ENCODE peak calls at places on chromosomes 2 and 18, in eight cellular contexts. W is upper lobe of right lung, Z is Peyer's patch, Q is GM06990, B is nephron progenitor cell, O is fibroblast of pulmonary artery, X is psoas muscle, C is AG10803. G is an unnamed sample.

GRCh38 chr18:65753520-65753919 is 2.7 kb downstream of the CDH7 start:
- DNase-seq in W (no peak), Z (no peak), Q (no peak), B (peak), O (peak), X (no peak), C (no peak), G (no peak)

GRCh38 chr2:105005601-105006000 is 32.3 kb upstream of the MRPS9 start:
- DNase-seq in W (no peak), Z (no peak), Q (no peak), B (no peak), O (no peak), X (no peak), C (no peak), G (no peak)

GRCh38 chr2:108447947-108448677 is 894 bp upstream of the GCC2 start:
- DNase-seq in W (no peak), Z (no peak), Q (no peak), B (no peak), O (no peak), X (no peak), C (no peak), G (no peak)

GRCh38 chr2:88950010-88950409 is 258.5 kb downstream of the RPIA start:
- DNase-seq in W (no peak), Z (no peak), Q (no peak), B (no peak), O (peak), X (no peak), C (no peak), G (peak)

GRCh38 chr2:197013098-197013497 is 86.6 kb upstream of the PGAP1 start:
- DNase-seq in W (no peak), Z (no peak), Q (no peak), B (no peak), O (no peak), X (no peak), C (no peak), G (no peak)

GRCh38 chr2:84970956-84971798 is at the start of gene KCMF1:
- DNase-seq in W (peak), Z (peak), Q (peak), B (peak), O (peak), X (peak), C (peak), G (peak)

GRCh38 chr2:105335469-105335868 is 1.9 kb upstream of the C2orf49 start:
- DNase-seq in W (no peak), Z (no peak), Q (no peak), B (no peak), O (no peak), X (no peak), C (no peak), G (no peak)

GRCh38 chr18:80176334-80177080 is 67.4 kb downstream of the ADNP2 start:
- DNase-seq in W (peak), Z (no peak), Q (no peak), B (no peak), O (no peak), X (no peak), C (peak), G (peak)

GRCh38 chr2:11024687-11025086 is 113.0 kb downstream of the KCNF1 start:
- DNase-seq in W (no peak), Z (no peak), Q (no peak), B (no peak), O (no peak), X (no peak), C (no peak), G (no peak)

GRCh38 chr2:72138921-72139381 is 8.7 kb downstream of the CYP26B1 start:
- DNase-seq in W (no peak), Z (peak), Q (no peak), B (no peak), O (no peak), X (no peak), C (peak), G (no peak)

GRCh38 chr18:2905802-2906521 is 59.2 kb downstream of the EMILIN2 start:
- DNase-seq in W (peak), Z (peak), Q (peak), B (peak), O (peak), X (peak), C (peak), G (peak)

GRCh38 chr2:84858123-84858522 is 22.8 kb downstream of the TRABD2A start:
- DNase-seq in W (no peak), Z (no peak), Q (no peak), B (no peak), O (no peak), X (no peak), C (no peak), G (no peak)

GRCh38 chr18:61831071-61831470 is 61.7 kb downstream of the RNF152 start:
- DNase-seq in W (no peak), Z (no peak), Q (no peak), B (no peak), O (peak), X (no peak), C (no peak), G (no peak)

GRCh38 chr18:50056185-50056584 is 138.8 kb downstream of the MYO5B start:
- DNase-seq in W (no peak), Z (no peak), Q (no peak), B (no peak), O (no peak), X (no peak), C (no peak), G (no peak)

GRCh38 chr2:212929116-212929515 is 222.3 kb downstream of the IKZF2 start:
- DNase-seq in W (no peak), Z (no peak), Q (peak), B (no peak), O (no peak), X (no peak), C (no peak), G (no peak)

GRCh38 chr2:234674781-234675201 is 177.9 kb upstream of the ARL4C start:
- DNase-seq in W (no peak), Z (no peak), Q (no peak), B (no peak), O (peak), X (no peak), C (peak), G (peak)

GRCh38 chr2:62597323-62597722 is 91.3 kb upstream of the TMEM17 start:
- DNase-seq in W (no peak), Z (no peak), Q (no peak), B (no peak), O (peak), X (no peak), C (peak), G (peak)

GRCh38 chr2:215609089-215610032 is 173.5 kb upstream of the FN1 start:
- DNase-seq in W (no peak), Z (no peak), Q (no peak), B (no peak), O (peak), X (no peak), C (peak), G (peak)

GRCh38 chr18:62282188-62282629 is 42.9 kb upstream of the TNFRSF11A start:
- DNase-seq in W (no peak), Z (no peak), Q (no peak), B (no peak), O (peak), X (no peak), C (peak), G (peak)

GRCh38 chr2:121248766-121249343 is 36.1 kb downstream of the TFCP2L1 start:
- DNase-seq in W (peak), Z (no peak), Q (no peak), B (no peak), O (no peak), X (no peak), C (no peak), G (no peak)

GRCh38 chr2:239828192-239828972 is 196.8 kb downstream of the NDUFA10 start:
- DNase-seq in W (peak), Z (peak), Q (no peak), B (no peak), O (no peak), X (no peak), C (no peak), G (no peak)

GRCh38 chr2:205716126-205716525 is 33.8 kb downstream of the NRP2 start:
- DNase-seq in W (no peak), Z (peak), Q (no peak), B (no peak), O (no peak), X (no peak), C (no peak), G (no peak)

DNA sequence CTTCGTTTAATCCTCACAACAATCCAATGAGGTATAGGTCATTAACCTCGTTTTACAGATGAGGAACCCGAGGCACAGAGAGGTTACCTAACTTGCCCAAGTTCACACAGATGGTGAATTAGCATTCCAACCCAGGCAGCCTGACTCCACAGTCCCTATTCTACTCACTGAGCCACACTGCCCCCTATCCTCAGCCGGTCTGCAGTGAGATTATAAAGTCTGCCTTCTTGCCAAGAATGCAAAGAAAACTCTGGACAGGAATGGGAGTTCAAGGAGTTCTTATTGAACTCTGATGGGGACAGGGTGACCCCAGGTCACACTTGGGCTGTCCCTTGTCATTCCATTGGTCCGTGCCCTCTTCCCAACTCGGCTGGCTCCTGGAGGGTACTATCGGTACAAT is 118.1 kb upstream of the MSH6 start:
- DNase-seq in W (no peak), Z (no peak), Q (no peak), B (no peak), O (no peak), X (no peak), C (no peak), G (peak)
- TF ChIP-seq CTCF in W (no peak), Z (no peak), Q (peak), B (no peak), O (no peak), X (no peak), C (no peak), G (peak)

GRCh38 chr2:235765181-235765820 is 271.5 kb downstream of the AGAP1 start:
- DNase-seq in W (no peak), Z (no peak), Q (no peak), B (no peak), O (peak), X (peak), C (peak), G (peak)

GRCh38 chr2:235766206-235766794 is 272.5 kb downstream of the AGAP1 start:
- DNase-seq in W (no peak), Z (no peak), Q (no peak), B (peak), O (peak), X (peak), C (peak), G (peak)

GRCh38 chr2:235768606-235769005 is 274.8 kb downstream of the AGAP1 start:
- DNase-seq in W (no peak), Z (no peak), Q (no peak), B (no peak), O (no peak), X (no peak), C (no peak), G (no peak)

GRCh38 chr2:235763816-235764215 is 270.0 kb downstream of the AGAP1 start:
- DNase-seq in W (no peak), Z (no peak), Q (no peak), B (no peak), O (no peak), X (no peak), C (no peak), G (no peak)

DNA sequence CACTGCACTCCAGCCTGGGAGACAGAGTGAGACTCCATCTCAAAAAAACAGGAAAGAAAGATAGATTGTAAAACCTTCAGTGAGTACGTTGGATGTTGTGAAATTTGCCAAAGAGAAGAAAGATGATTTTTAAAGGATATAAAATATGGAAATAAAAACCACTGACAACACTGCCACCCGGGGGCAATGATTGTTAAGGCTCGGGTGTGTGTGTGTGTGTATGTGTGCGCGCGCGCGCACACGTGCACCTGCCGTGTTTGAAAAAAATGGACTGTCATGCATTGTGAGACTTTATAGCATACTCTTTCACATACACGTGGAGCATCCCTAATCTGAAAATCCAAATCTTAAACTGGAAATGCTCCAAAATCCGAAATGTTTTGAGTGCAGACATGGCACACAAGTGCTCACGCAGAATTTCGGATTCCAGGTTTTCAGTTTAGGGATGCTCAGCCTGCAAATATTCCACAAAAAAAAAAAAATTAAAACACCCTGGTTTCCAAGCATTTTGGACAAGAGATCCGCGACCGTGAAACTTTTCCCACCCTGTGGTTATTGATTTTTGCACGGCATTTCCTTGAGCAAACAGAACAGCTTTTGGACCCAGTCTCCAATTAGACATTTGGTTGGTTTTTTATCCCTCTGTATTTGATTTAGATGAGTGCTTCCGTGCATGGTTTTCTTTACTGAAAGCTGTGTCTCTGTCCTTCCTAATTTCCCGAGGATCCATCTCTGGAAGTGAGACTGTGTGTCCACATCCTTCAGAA is 269.2 kb downstream of the AGAP1 start:
- DNase-seq in W (no peak), Z (no peak), Q (no peak), B (no peak), O (peak), X (no peak), C (no peak), G (no peak)
- TF ChIP-seq CTCF in W (no peak), Z (no peak), Q (no peak), B (no peak), O (peak), X (no peak), C (no peak), G (no peak)

GRCh38 chr18:9760641-9761040 is 52.5 kb downstream of the RAB31 start:
- DNase-seq in W (no peak), Z (no peak), Q (no peak), B (no peak), O (no peak), X (no peak), C (no peak), G (no peak)
- TF ChIP-seq CTCF in W (no peak), Z (no peak), Q (no peak), B (no peak), O (no peak), X (no peak), C (no peak), G (no peak)

GRCh38 chr2:53964987-53965687 is 5.7 kb downstream of the PSME4 start:
- DNase-seq in W (no peak), Z (no peak), Q (no peak), B (no peak), O (no peak), X (no peak), C (no peak), G (no peak)
- TF ChIP-seq CTCF in W (no peak), Z (no peak), Q (no peak), B (no peak), O (no peak), X (no peak), C (no peak), G (no peak)

GRCh38 chr2:42808301-42808700 is 15.9 kb upstream of the HAAO start:
- DNase-seq in W (no peak), Z (no peak), Q (no peak), B (no peak), O (no peak), X (no peak), C (no peak), G (no peak)

GRCh38 chr2:42810126-42810970 is 18.0 kb upstream of the HAAO start:
- DNase-seq in W (peak), Z (peak), Q (peak), B (peak), O (peak), X (peak), C (peak), G (peak)

GRCh38 chr2:42810971-42811865 is 18.8 kb upstream of the HAAO start:
- DNase-seq in W (peak), Z (peak), Q (no peak), B (peak), O (peak), X (peak), C (peak), G (peak)

GRCh38 chr2:42809131-42809875 is 16.9 kb upstream of the HAAO start:
- DNase-seq in W (no peak), Z (no peak), Q (no peak), B (no peak), O (no peak), X (peak), C (no peak), G (peak)

DNA sequence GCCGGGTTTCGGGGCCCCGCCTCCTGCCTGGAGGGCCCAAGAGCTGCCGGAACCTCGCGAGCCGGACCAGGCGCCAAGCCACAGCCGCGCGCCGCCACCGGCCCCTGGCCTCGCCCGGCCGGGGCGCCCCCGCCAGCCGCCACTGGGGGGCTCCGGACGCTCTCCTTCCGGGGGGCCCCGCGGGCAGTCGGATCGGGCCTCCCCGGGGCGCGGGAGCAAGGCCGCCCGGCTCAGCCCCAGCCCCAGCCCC is 17.4 kb upstream of the HAAO start:
- DNase-seq in W (peak), Z (no peak), Q (no peak), B (peak), O (peak), X (peak), C (peak), G (no peak)
- TF ChIP-seq CTCF in W (peak), Z (peak), Q (no peak), B (no peak), O (no peak), X (peak), C (no peak), G (no peak)

GRCh38 chr2:97355887-97356286 is 233.8 kb downstream of the ANKRD36B start:
- DNase-seq in W (no peak), Z (no peak), Q (no peak), B (no peak), O (peak), X (no peak), C (no peak), G (no peak)
- TF ChIP-seq CTCF in W (no peak), Z (no peak), Q (no peak), B (no peak), O (no peak), X (no peak), C (no peak), G (no peak)